ENCODE peak calls at places on chromosomes 4 and X, in six cellular contexts. One of them, this sample, is unnamed.

GRCh38 chrX:113929004-113929403 is 654.9 kb upstream of the HTR2C start:
- DNase-seq in NCI-H82: peak
- DNase-seq in CD4-positive, alpha-beta memory T cell: no peak
- DNase-seq in foreskin fibroblast: no peak
- DNase-seq in fibroblast of mammary gland: peak
- DNase-seq in fibroblast of pulmonary artery: peak
- DNase-seq in this sample: peak

GRCh38 chr4:62709618-62710252 is 1509.6 kb downstream of the ADGRL3 start:
- DNase-seq in NCI-H82: peak
- DNase-seq in CD4-positive, alpha-beta memory T cell: no peak
- DNase-seq in foreskin fibroblast: no peak
- DNase-seq in fibroblast of mammary gland: peak
- DNase-seq in fibroblast of pulmonary artery: peak
- DNase-seq in this sample: no peak

GRCh38 chr4:114082348-114082747 is 102.9 kb upstream of the ARSJ start:
- DNase-seq in NCI-H82: no peak
- DNase-seq in CD4-positive, alpha-beta memory T cell: no peak
- DNase-seq in foreskin fibroblast: peak
- DNase-seq in fibroblast of mammary gland: peak
- DNase-seq in fibroblast of pulmonary artery: no peak
- DNase-seq in this sample: no peak

GRCh38 chrX:21661316-21661715 is 3.2 kb upstream of the KLHL34 start:
- DNase-seq in NCI-H82: no peak
- DNase-seq in CD4-positive, alpha-beta memory T cell: no peak
- DNase-seq in foreskin fibroblast: no peak
- DNase-seq in fibroblast of mammary gland: no peak
- DNase-seq in fibroblast of pulmonary artery: no peak
- DNase-seq in this sample: no peak

GRCh38 chr4:173170210-173170778 is 1.7 kb downstream of the GALNT7 start:
- DNase-seq in NCI-H82: peak
- DNase-seq in CD4-positive, alpha-beta memory T cell: no peak
- DNase-seq in foreskin fibroblast: no peak
- DNase-seq in fibroblast of mammary gland: peak
- DNase-seq in fibroblast of pulmonary artery: no peak
- DNase-seq in this sample: no peak

GRCh38 chr4:126766266-126766665 is 866.5 kb upstream of the INTU start:
- DNase-seq in NCI-H82: no peak
- DNase-seq in CD4-positive, alpha-beta memory T cell: no peak
- DNase-seq in foreskin fibroblast: peak
- DNase-seq in fibroblast of mammary gland: peak
- DNase-seq in fibroblast of pulmonary artery: peak
- DNase-seq in this sample: no peak

GRCh38 chr4:173527103-173527876 is 2.7 kb downstream of the HAND2 start:
- DNase-seq in NCI-H82: no peak
- DNase-seq in CD4-positive, alpha-beta memory T cell: no peak
- DNase-seq in foreskin fibroblast: peak
- DNase-seq in fibroblast of mammary gland: peak
- DNase-seq in fibroblast of pulmonary artery: peak
- DNase-seq in this sample: no peak

GRCh38 chrX:136047969-136048368 is 62.7 kb downstream of the SLC9A6 start:
- DNase-seq in NCI-H82: no peak
- DNase-seq in CD4-positive, alpha-beta memory T cell: no peak
- DNase-seq in foreskin fibroblast: peak
- DNase-seq in fibroblast of mammary gland: peak
- DNase-seq in fibroblast of pulmonary artery: no peak
- DNase-seq in this sample: no peak

GRCh38 chr4:39698424-39699009 is 581 bp downstream of the UBE2K start:
- DNase-seq in NCI-H82: peak
- DNase-seq in CD4-positive, alpha-beta memory T cell: no peak
- DNase-seq in foreskin fibroblast: peak
- DNase-seq in fibroblast of mammary gland: peak
- DNase-seq in fibroblast of pulmonary artery: no peak
- DNase-seq in this sample: no peak

GRCh38 chr4:181761130-181761529 is 482.1 kb upstream of the TENM3 start:
- DNase-seq in NCI-H82: no peak
- DNase-seq in CD4-positive, alpha-beta memory T cell: no peak
- DNase-seq in foreskin fibroblast: peak
- DNase-seq in fibroblast of mammary gland: peak
- DNase-seq in fibroblast of pulmonary artery: peak
- DNase-seq in this sample: no peak

GRCh38 chr4:37754410-37755185 is 68.4 kb upstream of the RELL1 start:
- DNase-seq in NCI-H82: no peak
- DNase-seq in CD4-positive, alpha-beta memory T cell: no peak
- DNase-seq in foreskin fibroblast: no peak
- DNase-seq in fibroblast of mammary gland: no peak
- DNase-seq in fibroblast of pulmonary artery: no peak
- DNase-seq in this sample: no peak

GRCh38 chr4:17283251-17283650 is 228.6 kb downstream of the QDPR start:
- DNase-seq in NCI-H82: no peak
- DNase-seq in CD4-positive, alpha-beta memory T cell: no peak
- DNase-seq in foreskin fibroblast: no peak
- DNase-seq in fibroblast of mammary gland: no peak
- DNase-seq in fibroblast of pulmonary artery: no peak
- DNase-seq in this sample: no peak

GRCh38 chr4:99642725-99643489 is 14.7 kb downstream of the C4orf54 start:
- DNase-seq in NCI-H82: no peak
- DNase-seq in CD4-positive, alpha-beta memory T cell: no peak
- DNase-seq in foreskin fibroblast: no peak
- DNase-seq in fibroblast of mammary gland: no peak
- DNase-seq in fibroblast of pulmonary artery: peak
- DNase-seq in this sample: no peak

GRCh38 chr4:167903291-167903721 is 189.0 kb upstream of the ANXA10 start:
- DNase-seq in NCI-H82: no peak
- DNase-seq in CD4-positive, alpha-beta memory T cell: no peak
- DNase-seq in foreskin fibroblast: peak
- DNase-seq in fibroblast of mammary gland: peak
- DNase-seq in fibroblast of pulmonary artery: peak
- DNase-seq in this sample: no peak

This sample was measured in NCI-H2171.